ENCODE peak calls at places on chromosomes 6 and 20, in eight cellular contexts. D, E, F, S, G, X, L and W are unnamed samples.
A peak's percentile ranks its signal among the peaks of the same experiment; 100 is the strongest.

GRCh38 chr20:1108437-1108920 is 9.9 kb upstream of the PSMF1 start:
- DNase-seq in D (peak; percentile 50), E (peak; percentile 70), F (peak; percentile 60), S (peak; percentile 22), G (peak; percentile 82), X (peak; percentile 28), L (peak; percentile 40), W (peak; percentile 44)

GRCh38 chr6:148934534-148934933 is 187.7 kb downstream of the UST start:
- DNase-seq in D (no peak), E (no peak), F (no peak), S (peak; percentile 47), G (no peak), X (peak; percentile 13), L (peak; percentile 60), W (no peak)

GRCh38 chr20:17504326-17504897 is 26.8 kb downstream of the BFSP1 start:
- DNase-seq in D (peak; percentile 17), E (peak; percentile 10), F (no peak), S (no peak), G (peak; percentile 30), X (no peak), L (no peak), W (peak; percentile 53)

GRCh38 chr6:121435444-121436069 is at the start of gene GJA1:
- DNase-seq in D (no peak), E (peak; percentile 37), F (no peak), S (peak; percentile 75), G (peak; percentile 92), X (peak; percentile 17), L (peak; percentile 86), W (no peak)

GRCh38 chr6:50653253-50653652 is 60.1 kb upstream of the TFAP2D start:
- DNase-seq in D (no peak), E (no peak), F (no peak), S (no peak), G (peak; percentile 28), X (no peak), L (no peak), W (no peak)

GRCh38 chr6:161215876-161216615 is 57.8 kb downstream of the AGPAT4 start:
- DNase-seq in D (no peak), E (no peak), F (no peak), S (no peak), G (no peak), X (no peak), L (peak; percentile 59), W (no peak)

GRCh38 chr20:32664352-32665159 is 9.2 kb downstream of the C20orf203 start:
- DNase-seq in D (no peak), E (no peak), F (no peak), S (no peak), G (no peak), X (no peak), L (no peak), W (no peak)

GRCh38 chr6:7343546-7344475 is 30.8 kb upstream of the SSR1 start:
- DNase-seq in D (no peak), E (no peak), F (no peak), S (no peak), G (no peak), X (no peak), L (no peak), W (no peak)

GRCh38 chr6:98833101-98834059 is 994 bp upstream of the POU3F2 start:
- DNase-seq in D (no peak), E (peak; percentile 55), F (peak; percentile 56), S (no peak), G (peak; percentile 71), X (no peak), L (peak; percentile 29), W (no peak)

GRCh38 chr20:45359406-45360148 is 3.4 kb upstream of the SYS1 start:
- DNase-seq in D (peak; percentile 61), E (no peak), F (no peak), S (peak; percentile 65), G (no peak), X (peak; percentile 69), L (peak; percentile 72), W (no peak)

GRCh38 chr20:5535211-5535756 is 214.9 kb upstream of the SHLD1 start:
- DNase-seq in D (no peak), E (no peak), F (no peak), S (no peak), G (no peak), X (no peak), L (peak; percentile 97), W (no peak)

GRCh38 chr6:136226674-136227377 is 23.3 kb downstream of the MTFR2 start:
- DNase-seq in D (no peak), E (no peak), F (no peak), S (no peak), G (no peak), X (no peak), L (no peak), W (no peak)

GRCh38 chr6:21987501-21987957 is 309.3 kb downstream of the PRL start:
- DNase-seq in D (peak; percentile 53), E (peak; percentile 51), F (peak; percentile 17), S (peak; percentile 88), G (peak; percentile 66), X (peak; percentile 58), L (peak; percentile 90), W (peak; percentile 17)

GRCh38 chr6:20198764-20199174 is 13.5 kb downstream of the MBOAT1 start:
- DNase-seq in D (no peak), E (no peak), F (no peak), S (no peak), G (no peak), X (no peak), L (no peak), W (no peak)

GRCh38 chr20:6818033-6818808 is 50.7 kb downstream of the BMP2 start:
- DNase-seq in D (no peak), E (no peak), F (no peak), S (no peak), G (peak; percentile 54), X (no peak), L (no peak), W (no peak)

GRCh38 chr20:64065973-64066341 is 3.0 kb downstream of the TCEA2 start:
- DNase-seq in D (peak; percentile 92), E (no peak), F (peak; percentile 75), S (no peak), G (peak; percentile 70), X (no peak), L (peak; percentile 83), W (peak; percentile 70)

GRCh38 chr6:87784690-87785089 is 82.7 kb upstream of the AKIRIN2 start:
- DNase-seq in D (no peak), E (no peak), F (no peak), S (no peak), G (no peak), X (no peak), L (no peak), W (no peak)

GRCh38 chr6:118553132-118553531 is 5.0 kb downstream of the PLN start:
- DNase-seq in D (no peak), E (no peak), F (no peak), S (no peak), G (no peak), X (no peak), L (no peak), W (no peak)

GRCh38 chr6:118554698-118555097 is 6.6 kb downstream of the PLN start:
- DNase-seq in D (no peak), E (no peak), F (no peak), S (no peak), G (no peak), X (no peak), L (no peak), W (no peak)

GRCh38 chr6:118551673-118552063 is 3.6 kb downstream of the PLN start:
- DNase-seq in D (no peak), E (no peak), F (no peak), S (no peak), G (no peak), X (no peak), L (peak; percentile 71), W (no peak)

GRCh38 chr6:118548136-118548535 is at the start of gene PLN:
- DNase-seq in D (no peak), E (no peak), F (no peak), S (peak; percentile 28), G (no peak), X (no peak), L (no peak), W (no peak)

DNA sequence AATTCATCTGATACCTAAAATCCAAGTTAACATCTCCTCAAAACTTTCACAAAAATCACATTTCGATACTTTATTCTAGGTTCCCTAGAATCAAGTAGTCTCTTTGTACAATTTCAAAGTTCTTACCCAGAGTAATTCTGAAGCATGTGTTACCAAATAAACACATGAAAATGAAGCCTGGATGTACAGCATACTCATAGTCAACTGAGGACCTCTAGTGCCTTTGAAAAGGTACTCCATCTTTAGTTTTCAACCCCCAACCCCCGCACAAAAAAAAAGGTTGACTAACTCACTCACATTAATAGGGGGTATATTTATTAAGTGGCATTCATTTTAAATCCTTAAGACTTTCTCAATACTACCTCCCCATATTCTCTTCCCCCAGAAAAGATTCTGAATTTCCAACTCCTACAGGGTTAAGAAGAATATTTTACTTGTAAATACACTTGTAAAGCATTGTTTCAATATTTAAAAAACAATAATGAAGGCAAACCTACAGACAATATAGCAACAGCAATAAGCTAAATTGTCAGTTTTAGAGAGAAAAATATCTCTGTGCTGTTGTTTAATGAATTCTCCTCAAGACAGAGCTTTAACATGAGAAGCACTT is 3.1 kb downstream of the PLN start:
- DNase-seq in D (peak; percentile 10), E (no peak), F (peak; percentile 41), S (no peak), G (peak; percentile 67), X (no peak), L (peak; percentile 73), W (no peak)
- TF ChIP-seq CTCF in D (peak; percentile 88), E (peak; percentile 51), F (peak; percentile 69), S (peak; percentile 65), G (peak; percentile 70), X (peak; percentile 67), L (peak; percentile 71), W (peak; percentile 70)

GRCh38 chr20:50320910-50321796 is 130.5 kb downstream of the CEBPB start:
- DNase-seq in D (peak; percentile 95), E (peak; percentile 82), F (no peak), S (peak; percentile 97), G (peak; percentile 91), X (peak; percentile 89), L (peak; percentile 94), W (no peak)
- TF ChIP-seq CTCF in D (no peak), E (no peak), F (no peak), S (peak; percentile 28), G (peak; percentile 9), X (peak; percentile 14), L (no peak), W (no peak)

DNA sequence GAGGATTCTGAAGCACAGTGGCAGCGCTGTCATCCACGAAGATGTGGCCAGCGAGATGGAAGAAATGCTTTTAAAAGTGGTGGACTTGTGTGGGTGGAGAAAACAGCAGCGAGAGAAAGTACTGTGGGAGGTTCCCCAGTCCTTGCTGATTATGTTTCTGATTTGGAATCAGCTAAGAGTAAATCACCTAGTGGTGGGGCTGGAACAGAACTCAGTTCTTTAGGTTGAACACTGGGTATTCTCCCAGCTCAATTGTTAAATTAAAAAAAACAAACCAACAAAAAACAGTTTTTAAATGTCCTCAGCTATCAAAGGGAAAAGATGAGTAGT is 515 bp upstream of the ZNF322 start:
- DNase-seq in D (no peak), E (no peak), F (no peak), S (no peak), G (peak; percentile 35), X (no peak), L (peak; percentile 25), W (no peak)
- TF ChIP-seq CTCF in D (no peak), E (no peak), F (peak; percentile 52), S (no peak), G (no peak), X (peak; percentile 20), L (peak; percentile 21), W (no peak)

DNA sequence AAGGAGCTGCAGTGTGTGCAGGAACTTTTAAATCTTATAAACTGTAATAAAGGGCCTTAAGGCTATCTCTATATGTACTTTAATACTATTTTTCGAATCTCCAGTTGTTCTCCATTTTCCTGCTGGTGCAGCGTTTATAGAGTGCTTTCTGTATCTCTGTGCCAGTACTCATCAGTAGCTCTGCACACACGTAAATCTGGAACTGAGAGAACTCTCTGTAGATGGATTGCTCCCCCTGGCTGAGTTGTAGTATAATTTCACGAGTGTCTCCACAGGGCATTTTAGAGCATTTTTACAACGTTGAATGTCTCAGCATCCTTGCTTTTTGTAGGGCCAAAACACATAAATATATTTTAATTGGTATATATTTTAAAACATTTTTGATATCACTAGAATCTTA is 256.5 kb downstream of the TRDN start:
- DNase-seq in D (no peak), E (peak; percentile 12), F (no peak), S (no peak), G (peak; percentile 68), X (no peak), L (peak; percentile 43), W (no peak)
- TF ChIP-seq CTCF in D (peak; percentile 61), E (peak; percentile 42), F (no peak), S (no peak), G (peak; percentile 67), X (no peak), L (peak; percentile 37), W (no peak)